ENCODE peak calls at places on chromosomes 1 and 21, in five cellular contexts. Z is neural crest cell, K is GM12864, O is activated B cell treated with CpG ODN at 0.5 μM for 24 hours, W is HL-60. F is an unnamed sample.

GRCh38 chr1:166691476-166691875 is 147.8 kb upstream of the POGK start:
- DNase-seq in Z (no peak), K (no peak), O (no peak), W (no peak), F (peak)

GRCh38 chr21:41933259-41934079 is 20.3 kb downstream of the C2CD2 start:
- DNase-seq in Z (no peak), K (no peak), O (no peak), W (peak), F (peak)

GRCh38 chr1:73980324-73981040 is 217.5 kb downstream of the LRRIQ3 start:
- DNase-seq in Z (no peak), K (no peak), O (no peak), W (no peak), F (no peak)

GRCh38 chr1:983736-984475 is 2.0 kb upstream of the PERM1 start:
- DNase-seq in Z (peak), K (no peak), O (peak), W (no peak), F (no peak)

GRCh38 chr1:155504207-155504606 is 58.4 kb downstream of the ASH1L start:
- DNase-seq in Z (no peak), K (no peak), O (no peak), W (peak), F (peak)

GRCh38 chr1:206535853-206536188 is 28.5 kb downstream of the RASSF5 start:
- DNase-seq in Z (no peak), K (no peak), O (no peak), W (no peak), F (no peak)

GRCh38 chr1:222331340-222331739 is 216.6 kb downstream of the HHIPL2 start:
- DNase-seq in Z (no peak), K (no peak), O (no peak), W (no peak), F (no peak)

GRCh38 chr1:8889925-8890785 is 11.7 kb upstream of the ENO1 start:
- DNase-seq in Z (no peak), K (no peak), O (no peak), W (peak), F (peak)

GRCh38 chr1:6348511-6349191 is 44.9 kb downstream of the ACOT7 start:
- DNase-seq in Z (no peak), K (no peak), O (no peak), W (peak), F (no peak)

GRCh38 chr21:39721885-39722284 is 23.1 kb upstream of the IGSF5 start:
- DNase-seq in Z (no peak), K (no peak), O (no peak), W (no peak), F (no peak)

GRCh38 chr1:156936721-156937220 is 16.3 kb downstream of the LRRC71 start:
- DNase-seq in Z (no peak), K (no peak), O (no peak), W (no peak), F (no peak)

GRCh38 chr1:24558902-24559791 is 3.3 kb downstream of the NCMAP start:
- DNase-seq in Z (no peak), K (no peak), O (no peak), W (no peak), F (peak)

GRCh38 chr1:60978421-60979357 is 103.7 kb upstream of the NFIA start:
- DNase-seq in Z (no peak), K (no peak), O (no peak), W (peak), F (peak)

GRCh38 chr1:15096293-15096692 is 57.3 kb upstream of the TMEM51 start:
- DNase-seq in Z (no peak), K (no peak), O (no peak), W (no peak), F (no peak)

GRCh38 chr1:248858096-248858890 is 592 bp downstream of the ZNF692 start:
- DNase-seq in Z (peak), K (no peak), O (no peak), W (peak), F (peak)

GRCh38 chr1:81804320-81804719 is 3.6 kb downstream of the ADGRL2 start:
- DNase-seq in Z (peak), K (no peak), O (no peak), W (no peak), F (no peak)

GRCh38 chr1:85245891-85246290 is 13.6 kb downstream of the C1orf52 start:
- DNase-seq in Z (no peak), K (no peak), O (no peak), W (no peak), F (no peak)

GRCh38 chr1:3485016-3485415 is 30.6 kb downstream of the ARHGEF16 start:
- DNase-seq in Z (no peak), K (no peak), O (no peak), W (no peak), F (no peak)

GRCh38 chr1:234605983-234606730 is 3.8 kb downstream of the IRF2BP2 start:
- DNase-seq in Z (no peak), K (no peak), O (no peak), W (peak), F (peak)

GRCh38 chr21:39180429-39181019 is 2.7 kb downstream of the PSMG1 start:
- DNase-seq in Z (no peak), K (no peak), O (no peak), W (no peak), F (peak)

GRCh38 chr1:168161459-168161858 is 17.3 kb upstream of the TIPRL start:
- DNase-seq in Z (no peak), K (no peak), O (no peak), W (no peak), F (no peak)

GRCh38 chr1:23554481-23555224 is 4.6 kb downstream of the ID3 start:
- DNase-seq in Z (peak), K (no peak), O (peak), W (peak), F (peak)

GRCh38 chr1:156214024-156214748 is 1.4 kb downstream of the PMF1 start:
- DNase-seq in Z (no peak), K (no peak), O (no peak), W (no peak), F (peak)

GRCh38 chr1:174874337-174875053 is 125.3 kb upstream of the CACYBP start:
- DNase-seq in Z (no peak), K (peak), O (no peak), W (no peak), F (no peak)

GRCh38 chr1:212762839-212763238 is 28.7 kb downstream of the NSL1 start:
- DNase-seq in Z (no peak), K (no peak), O (no peak), W (no peak), F (no peak)

GRCh38 chr1:212754715-212755114 is 36.9 kb downstream of the NSL1 start:
- DNase-seq in Z (no peak), K (no peak), O (no peak), W (peak), F (no peak)

GRCh38 chr1:212759683-212760082 is 31.9 kb downstream of the NSL1 start:
- DNase-seq in Z (no peak), K (no peak), O (no peak), W (no peak), F (no peak)

GRCh38 chr1:212762234-212762633 is 29.3 kb downstream of the NSL1 start:
- DNase-seq in Z (no peak), K (no peak), O (no peak), W (no peak), F (no peak)

DNA sequence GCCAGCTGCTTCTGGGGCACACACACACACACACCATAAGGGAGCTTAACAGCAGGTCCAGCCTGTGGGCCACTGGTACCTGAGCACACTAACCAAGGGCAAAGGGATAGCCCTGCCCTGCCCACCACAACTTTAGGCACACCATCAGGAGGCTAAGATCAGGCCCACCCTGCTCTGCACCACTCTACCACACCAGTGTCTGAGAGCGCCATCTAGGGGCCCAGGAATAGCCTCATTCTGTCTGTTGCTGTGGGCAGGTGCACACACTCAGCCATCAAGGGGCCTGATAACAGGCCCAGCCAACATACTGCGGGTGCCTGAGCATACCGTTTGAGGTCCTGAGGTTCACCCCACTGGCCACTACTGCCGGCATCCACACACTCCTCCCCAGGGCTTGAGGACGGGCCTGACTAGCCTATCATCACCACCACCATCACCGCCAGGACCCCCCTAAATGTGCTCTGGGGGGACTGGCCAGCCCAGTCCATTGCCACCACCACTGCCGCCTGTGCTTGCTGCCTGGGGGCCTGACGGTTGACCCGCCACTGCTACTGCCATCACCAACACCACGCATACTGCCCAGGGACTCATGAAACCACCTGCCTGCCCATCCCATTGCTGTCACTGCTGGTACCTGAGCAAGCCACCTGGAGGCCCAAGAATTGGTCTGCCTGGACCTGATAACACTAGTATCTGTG is 31.3 kb downstream of the NSL1 start:
- DNase-seq in Z (no peak), K (no peak), O (no peak), W (no peak), F (peak)
- TF ChIP-seq CTCF in Z (peak), K (peak), O (no peak), W (peak), F (peak)

GRCh38 chr1:55848906-55849305 is 633.7 kb upstream of the USP24 start:
- DNase-seq in Z (no peak), K (no peak), O (no peak), W (no peak), F (peak)
- TF ChIP-seq CTCF in Z (no peak), K (no peak), O (no peak), W (no peak), F (peak)

DNA sequence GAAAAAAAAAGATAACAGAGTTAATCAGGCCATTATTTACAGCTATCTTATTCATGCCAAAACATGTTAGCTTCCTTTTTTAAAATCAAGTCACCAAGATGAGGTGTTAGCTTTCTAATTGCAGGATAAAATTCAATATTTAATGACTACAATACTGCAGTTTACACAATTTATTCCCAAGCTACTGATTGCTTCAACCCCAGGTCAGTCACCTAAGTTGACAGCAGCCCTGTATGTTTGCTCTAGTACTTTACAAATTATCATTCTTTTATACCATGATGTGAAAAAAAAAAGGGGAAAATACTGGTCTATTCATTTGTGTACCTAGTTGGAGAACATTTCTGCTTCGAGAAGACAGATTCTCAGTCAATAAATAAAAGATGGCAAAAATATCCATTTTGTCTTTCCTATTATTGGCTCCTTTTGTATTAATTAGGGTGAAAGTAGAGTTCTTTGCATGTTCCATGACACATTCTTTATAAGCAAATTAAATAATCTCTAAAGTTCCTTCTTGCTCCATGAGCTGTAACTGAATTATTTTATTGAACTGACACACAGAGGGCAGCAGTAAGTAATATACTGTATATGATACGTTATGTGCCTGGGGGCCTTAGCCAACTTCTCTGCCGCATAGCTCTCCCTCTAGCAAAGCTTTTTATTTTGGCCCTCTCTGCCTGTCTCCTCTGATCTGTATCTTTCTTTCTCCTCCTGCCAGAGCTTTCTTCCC is 48.0 kb downstream of the DIPK1A start:
- DNase-seq in Z (no peak), K (no peak), O (no peak), W (no peak), F (no peak)
- TF ChIP-seq CTCF in Z (no peak), K (no peak), O (no peak), W (no peak), F (no peak)

GRCh38 chr1:204834329-204834728 is 36.3 kb upstream of the NFASC start:
- DNase-seq in Z (no peak), K (no peak), O (no peak), W (no peak), F (no peak)

GRCh38 chr1:204836856-204837255 is 33.8 kb upstream of the NFASC start:
- DNase-seq in Z (no peak), K (no peak), O (no peak), W (no peak), F (no peak)

GRCh38 chr1:204834752-204835151 is 35.9 kb upstream of the NFASC start:
- DNase-seq in Z (no peak), K (no peak), O (no peak), W (no peak), F (no peak)

GRCh38 chr1:204841316-204841715 is 29.3 kb upstream of the NFASC start:
- DNase-seq in Z (no peak), K (no peak), O (no peak), W (no peak), F (no peak)

DNA sequence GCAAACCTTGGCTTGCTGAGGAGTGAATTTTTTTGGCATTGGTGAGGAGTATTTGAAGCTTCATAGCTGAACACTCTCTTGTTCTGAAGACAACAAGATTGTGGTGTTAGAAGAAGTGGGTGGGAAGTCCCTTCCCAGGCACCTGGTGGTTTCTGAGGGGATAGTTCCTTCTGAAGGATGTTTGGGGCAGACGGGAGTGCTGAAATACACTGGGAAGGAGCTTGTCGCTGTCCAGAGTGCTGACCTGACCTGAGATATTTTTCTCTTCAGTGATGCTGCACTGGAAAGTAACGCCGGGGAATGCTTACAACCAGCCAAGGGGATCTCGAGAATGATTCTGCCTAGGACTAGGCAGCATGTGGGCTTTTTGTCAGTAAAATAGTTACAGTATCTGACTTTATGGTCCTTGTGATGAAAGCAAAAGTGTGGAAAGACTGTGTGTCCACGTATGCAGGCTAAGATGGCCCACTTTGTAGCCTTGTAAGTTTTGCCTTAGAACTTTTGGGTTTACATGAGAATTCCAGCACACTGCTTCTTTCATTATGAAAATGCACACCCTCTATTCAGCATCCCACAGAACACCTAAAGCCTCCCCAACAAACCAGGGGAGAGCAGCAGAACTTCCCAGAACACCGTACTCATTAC is 33.1 kb upstream of the NFASC start:
- DNase-seq in Z (peak), K (no peak), O (no peak), W (peak), F (peak)
- TF ChIP-seq CTCF in Z (peak), K (no peak), O (no peak), W (no peak), F (no peak)

GRCh38 chr1:202237052-202237451 is 43.5 kb downstream of the LGR6 start:
- DNase-seq in Z (peak), K (no peak), O (no peak), W (peak), F (peak)
- TF ChIP-seq CTCF in Z (peak), K (peak), O (no peak), W (peak), F (peak)

GRCh38 chr1:205455581-205456382 is at the start of gene BLACAT1:
- DNase-seq in Z (no peak), K (no peak), O (no peak), W (no peak), F (no peak)

GRCh38 chr1:205456383-205456867 is 580 bp upstream of the BLACAT1 start:
- DNase-seq in Z (no peak), K (no peak), O (no peak), W (no peak), F (no peak)

GRCh38 chr1:205452906-205453305 is 2.9 kb downstream of the BLACAT1 start:
- DNase-seq in Z (no peak), K (no peak), O (no peak), W (no peak), F (no peak)

GRCh38 chr1:205453466-205453865 is 2.4 kb downstream of the BLACAT1 start:
- DNase-seq in Z (no peak), K (no peak), O (no peak), W (no peak), F (no peak)

GRCh38 chr1:205454903-205455335 is 926 bp downstream of the BLACAT1 start:
- DNase-seq in Z (no peak), K (no peak), O (no peak), W (no peak), F (no peak)
- TF ChIP-seq CTCF in Z (no peak), K (no peak), O (no peak), W (no peak), F (no peak)

DNA sequence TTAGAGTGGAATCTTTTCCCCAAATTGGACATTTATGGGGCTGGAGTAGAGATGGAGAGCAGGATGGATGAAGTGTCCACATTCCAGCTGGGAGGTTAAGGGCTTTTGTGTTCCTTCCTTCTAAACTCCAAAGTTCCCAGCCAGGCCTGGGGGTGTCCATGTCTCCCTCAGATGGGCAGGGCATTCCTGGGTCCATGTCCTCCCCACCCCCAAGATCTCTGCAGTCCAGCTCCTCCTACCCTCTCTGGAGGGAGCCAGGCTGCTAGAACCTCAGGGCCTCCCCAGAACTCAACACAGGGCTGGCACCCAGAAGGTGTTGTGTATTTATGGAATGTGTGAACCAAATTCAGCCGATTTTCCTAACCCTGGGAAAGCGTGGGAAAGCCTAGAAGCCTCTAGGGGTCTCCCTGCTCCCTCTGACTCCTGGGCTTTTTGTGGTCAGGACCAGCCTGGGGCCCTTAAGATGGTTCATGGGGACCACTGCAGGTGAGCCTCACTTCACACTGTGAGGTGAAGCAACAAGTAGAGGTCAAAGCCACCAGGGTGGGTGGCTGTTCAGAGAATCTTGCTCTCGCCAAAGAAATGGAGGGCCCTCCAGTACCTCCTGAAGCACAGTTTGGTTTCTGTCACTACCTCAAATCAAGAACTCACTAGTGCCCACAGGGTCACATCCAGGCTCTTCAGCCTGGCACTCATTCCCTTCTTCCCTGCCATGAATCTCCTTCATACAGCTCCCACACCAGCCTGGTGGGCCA is 54.8 kb downstream of the GLIS1 start:
- DNase-seq in Z (no peak), K (no peak), O (no peak), W (no peak), F (peak)
- TF ChIP-seq CTCF in Z (no peak), K (no peak), O (no peak), W (no peak), F (no peak)

DNA sequence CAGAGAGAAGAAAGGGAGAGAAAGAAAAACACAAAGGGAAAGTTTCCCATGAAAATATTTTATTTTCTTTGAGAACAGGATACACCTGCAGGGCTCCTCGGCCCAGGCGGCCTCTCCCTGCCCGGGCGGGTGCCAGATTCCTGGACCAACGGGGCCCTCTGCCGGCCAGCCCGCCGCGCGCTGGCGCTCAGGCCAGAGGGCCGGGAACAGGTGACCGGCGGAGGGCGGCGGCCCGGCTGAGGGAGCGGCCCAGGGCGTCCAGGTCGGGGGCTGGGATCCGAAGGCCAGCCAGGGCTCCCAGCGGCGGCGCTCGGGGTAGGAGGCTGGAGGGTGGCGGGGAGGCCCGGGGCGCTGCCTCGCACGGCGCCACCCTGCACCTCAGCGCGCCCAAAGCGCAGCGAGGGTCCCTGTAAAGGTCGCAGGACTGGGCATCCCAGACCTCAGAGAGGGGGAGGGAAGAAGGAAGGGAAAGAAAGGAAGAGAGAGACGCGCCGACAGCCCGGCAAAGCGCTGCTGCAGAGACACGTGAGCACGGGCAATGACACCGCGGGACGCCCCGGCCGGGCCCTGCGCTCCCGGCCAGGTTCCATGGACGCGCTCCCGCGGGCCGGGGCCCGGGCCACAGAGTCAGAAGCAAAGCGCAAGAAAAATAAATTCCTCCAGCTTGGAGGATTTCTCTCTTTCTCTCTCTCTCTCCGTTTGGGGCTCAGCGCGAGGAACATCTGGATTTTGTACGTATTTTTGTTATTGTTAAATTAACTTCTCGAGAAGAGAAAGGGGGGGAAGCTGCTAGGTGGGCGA is 908 bp downstream of the WNT9A start:
- DNase-seq in Z (peak), K (no peak), O (peak), W (peak), F (peak)
- TF ChIP-seq CTCF in Z (peak), K (peak), O (no peak), W (peak), F (peak)

F was measured in MCF 10A.